ENCODE peak calls at places on chromosomes 13 and 19, in seven cellular contexts. X is AG09309, T is heart right ventricle, J is PC-3, U is tibial nerve, G is ovary, V is bronchial epithelial cell. Y is an unnamed sample.
A peak's percentile ranks its signal among the peaks of the same experiment; 100 is the strongest.

GRCh38 chr19:40365010-40365409 is 16.5 kb downstream of the PLD3 start:
- DNase-seq in T (no peak), J (no peak), X (no peak), U (no peak), V (no peak), G (no peak), Y (no peak)

GRCh38 chr13:31538067-31539042 is 201.0 kb upstream of the RXFP2 start:
- DNase-seq in X (no peak), G (no peak), U (no peak), T (no peak), V (peak; percentile 44), J (peak; percentile 59), Y (no peak)

GRCh38 chr13:91516799-91517198 is 118.4 kb downstream of the GPC5 start:
- DNase-seq in T (no peak), G (no peak), J (no peak), U (no peak), V (no peak), X (no peak), Y (no peak)

GRCh38 chr13:36548129-36548528 is 115.8 kb downstream of the CCNA1 start:
- DNase-seq in J (no peak), V (no peak), X (no peak), G (no peak), T (peak; percentile 15), U (no peak), Y (no peak)

GRCh38 chr19:17938092-17938845 is 5.5 kb downstream of the CCDC124 start:
- DNase-seq in T (peak; percentile 76), J (peak; percentile 94), U (peak; percentile 76), G (peak; percentile 84), V (peak; percentile 89), X (peak; percentile 46), Y (peak; percentile 85)

GRCh38 chr19:18671303-18672043 is 12.0 kb upstream of the CRTC1 start:
- DNase-seq in V (no peak), U (no peak), T (no peak), J (no peak), G (no peak), X (no peak), Y (no peak)

GRCh38 chr13:23963947-23964346 is 66.6 kb upstream of the C1QTNF9B start:
- DNase-seq in V (peak; percentile 61), T (no peak), G (no peak), X (no peak), J (peak; percentile 48), U (no peak), Y (no peak)

GRCh38 chr13:79987323-79987722 is 353.6 kb downstream of the SPRY2 start:
- DNase-seq in V (peak; percentile 89), U (no peak), J (peak; percentile 69), G (no peak), X (no peak), T (no peak), Y (no peak)

GRCh38 chr13:77492982-77493381 is 42.5 kb upstream of the SCEL start:
- DNase-seq in V (peak; percentile 50), J (peak; percentile 69), G (no peak), X (no peak), T (no peak), U (no peak), Y (no peak)

GRCh38 chr13:34864650-34865049 is 77.4 kb upstream of the NBEA start:
- DNase-seq in J (no peak), T (no peak), U (no peak), G (no peak), X (no peak), V (no peak), Y (no peak)

GRCh38 chr19:39531834-39532232 is 819 bp downstream of the EID2B start:
- DNase-seq in T (no peak), X (no peak), G (no peak), V (peak; percentile 6), J (no peak), U (no peak), Y (no peak)

GRCh38 chr13:79735228-79735627 is 254.3 kb downstream of the NDFIP2 start:
- DNase-seq in X (no peak), T (no peak), U (no peak), G (no peak), V (no peak), J (no peak), Y (no peak)

GRCh38 chr13:30745917-30746686 is 10.8 kb downstream of the ALOX5AP start:
- DNase-seq in X (no peak), J (no peak), U (no peak), G (no peak), V (peak; percentile 13), T (no peak), Y (no peak)

GRCh38 chr19:54179921-54180452 is 7.0 kb upstream of the TMC4 start:
- DNase-seq in X (no peak), T (no peak), V (peak; percentile 58), G (no peak), U (no peak), J (peak; percentile 16), Y (peak; percentile 84)

GRCh38 chr13:45731455-45731854 is 29.3 kb downstream of the CBY2 start:
- DNase-seq in V (no peak), T (no peak), U (no peak), J (no peak), G (no peak), X (no peak), Y (no peak)

GRCh38 chr19:5354403-5354802 is 13.8 kb upstream of the PTPRS start:
- DNase-seq in V (no peak), J (peak; percentile 29), G (no peak), T (no peak), X (no peak), U (no peak), Y (peak; percentile 48)

GRCh38 chr13:50133277-50133953 is 118.2 kb downstream of the KCNRG start:
- DNase-seq in J (no peak), G (no peak), V (no peak), T (no peak), X (no peak), U (no peak), Y (peak; percentile 54)

GRCh38 chr19:1206733-1207301 is 1.2 kb downstream of the STK11 start:
- DNase-seq in J (no peak), X (no peak), T (no peak), U (no peak), G (peak; percentile 56), V (peak; percentile 29), Y (peak; percentile 78)

GRCh38 chr13:76425930-76426329 is 460.3 kb downstream of the KCTD12 start:
- DNase-seq in V (peak; percentile 49), G (no peak), J (peak; percentile 11), T (no peak), X (peak; percentile 17), U (no peak), Y (no peak)

GRCh38 chr13:33003458-33004019 is 12.7 kb upstream of the KL start:
- DNase-seq in T (no peak), J (no peak), U (no peak), X (no peak), V (no peak), G (no peak), Y (no peak)
- H3K4me3 ChIP-seq in T (no peak overlapping the region), J (no peak overlapping the region), U (no peak overlapping the region), X (no peak overlapping the region), V (no peak overlapping the region), G (no peak overlapping the region), Y (no peak overlapping the region)

GRCh38 chr19:38250428-38250820 is 5.8 kb downstream of the PPP1R14A start:
- DNase-seq in U (no peak), V (no peak), T (no peak), J (no peak), X (no peak), G (no peak), Y (no peak)
- H3K4me3 ChIP-seq in U (no peak overlapping the region), V (no peak overlapping the region), T (no peak overlapping the region), J (no peak overlapping the region), X (no peak overlapping the region), G (no peak overlapping the region), Y (no peak overlapping the region)

GRCh38 chr19:20423381-20424207 is 142.0 kb downstream of the ZNF737 start:
- DNase-seq in J (peak; percentile 2), X (no peak), U (peak; percentile 61), V (peak; percentile 27), T (peak; percentile 57), G (peak; percentile 56), Y (peak; percentile 82)
- H3K4me3 ChIP-seq in J (peak overlapping the region; percentile 59), X (peak overlapping the region; percentile 70), U (peak overlapping the region; percentile 39), V (peak overlapping the region; percentile 40), T (peak overlapping the region; percentile 10), G (peak overlapping the region; percentile 64), Y (peak overlapping the region; percentile 65)

DNA sequence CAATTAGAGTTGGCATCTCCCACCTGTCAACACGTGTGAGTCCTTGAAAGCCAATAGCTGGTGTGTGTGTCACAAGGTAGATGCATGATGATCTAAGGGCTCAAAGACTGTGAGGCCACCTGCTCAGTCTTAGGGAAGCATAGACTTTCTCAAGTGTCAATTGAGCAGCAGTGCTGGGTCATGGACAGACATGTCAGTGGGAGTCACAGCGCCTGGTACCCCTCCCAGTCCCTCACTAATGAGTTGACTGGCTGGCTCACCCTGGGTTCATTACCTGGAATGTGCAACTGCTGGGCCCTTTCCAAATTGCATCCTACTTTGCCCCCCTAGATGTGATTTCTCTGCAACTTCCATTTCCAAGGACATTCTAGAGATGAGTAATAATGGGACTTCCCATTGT is 9.1 kb upstream of the PSG6 start:
- DNase-seq in T (no peak), V (no peak), U (no peak), J (no peak), G (no peak), X (no peak), Y (no peak)
- H3K4me3 ChIP-seq in T (no peak overlapping the region), V (no peak overlapping the region), U (no peak overlapping the region), J (no peak overlapping the region), G (no peak overlapping the region), X (no peak overlapping the region), Y (no peak overlapping the region)

GRCh38 chr19:44753932-44754742 is 5.6 kb downstream of the BCL3 start:
- DNase-seq in T (peak; percentile 94), G (peak; percentile 85), J (peak; percentile 74), V (peak; percentile 71), X (peak; percentile 61), U (peak; percentile 89), Y (peak; percentile 99)

GRCh38 chr19:44754743-44755066 is 6.2 kb downstream of the BCL3 start:
- DNase-seq in X (no peak), V (no peak), T (no peak), J (no peak), U (no peak), G (no peak), Y (peak; percentile 75)

GRCh38 chr19:44756089-44756562 is 7.6 kb downstream of the BCL3 start:
- DNase-seq in X (no peak), J (no peak), T (no peak), U (no peak), V (no peak), G (peak; percentile 44), Y (peak; percentile 80)

GRCh38 chr19:44753619-44753931 is 5.1 kb downstream of the BCL3 start:
- DNase-seq in X (no peak), V (no peak), J (no peak), U (no peak), G (no peak), T (no peak), Y (no peak)

DNA sequence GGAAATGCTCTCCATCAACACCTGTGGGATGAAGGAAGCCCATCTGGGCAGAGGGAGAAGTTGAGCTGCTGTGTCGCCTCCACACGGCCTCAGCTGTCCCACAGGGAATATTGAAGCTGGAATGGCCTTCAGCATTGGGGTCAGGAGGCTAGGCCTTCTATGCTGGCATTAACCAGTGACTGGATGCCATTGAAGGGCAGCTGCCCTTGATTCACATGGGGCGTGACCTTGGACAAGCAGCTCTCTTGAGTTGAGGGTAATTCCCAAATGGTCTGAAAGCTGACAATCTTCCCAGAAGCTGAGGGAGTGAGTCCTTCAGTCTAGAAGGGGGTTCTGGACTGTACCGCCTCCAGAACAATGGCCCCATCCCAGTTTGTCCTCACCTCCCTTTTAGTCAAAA is 6.7 kb downstream of the BCL3 start:
- DNase-seq in J (no peak), V (no peak), G (no peak), T (no peak), U (no peak), X (no peak), Y (peak; percentile 54)
- H3K4me3 ChIP-seq in J (no peak overlapping the region), V (no peak overlapping the region), G (no peak overlapping the region), T (no peak overlapping the region), U (no peak overlapping the region), X (no peak overlapping the region), Y (no peak overlapping the region)

GRCh38 chr19:48807590-48808308 is 3.1 kb downstream of the BCAT2 start:
- DNase-seq in T (no peak), V (no peak), U (no peak), X (no peak), J (no peak), G (no peak), Y (no peak)
- H3K4me3 ChIP-seq in T (no peak overlapping the region), V (no peak overlapping the region), U (no peak overlapping the region), X (no peak overlapping the region), J (no peak overlapping the region), G (no peak overlapping the region), Y (peak overlapping the region; percentile 49)

Y was measured in kidney.